ENCODE peak calls at places on chromosomes 2 and 18, in seven cellular contexts. K is cerebellar cortex; A is endothelial cell; I is HCT116; W is stimulated activated CD4-positive, alpha-beta T cell treated with anti-CD3 and anti-CD28 coated beads, Interleukin-4, amount 100 ng/mL, for 4 hours; F is MV-4-11; Z is fibroblast of gingiva. H is an unnamed sample.

GRCh38 chr18:52869942-52870907 is 530.2 kb downstream of the DCC start:
- DNase-seq in A (peak; percentile 30), I (no peak), W (no peak), Z (no peak), F (no peak), K (no peak), H (no peak)

GRCh38 chr2:131062066-131062465 is 31.2 kb downstream of the FAM168B start:
- DNase-seq in A (no peak), I (no peak), K (no peak), Z (no peak), W (no peak), F (no peak), H (no peak)

GRCh38 chr2:122873951-122874350 is 1118.5 kb downstream of the TSN start:
- DNase-seq in W (no peak), K (no peak), Z (no peak), F (no peak), I (no peak), A (no peak), H (no peak)

GRCh38 chr18:64893349-64893748 is 744.5 kb upstream of the LINC00305 start:
- DNase-seq in W (no peak), A (no peak), I (no peak), F (no peak), Z (no peak), K (no peak), H (no peak)

GRCh38 chr2:100321181-100321880 is 970 bp downstream of the LONRF2 start:
- DNase-seq in Z (no peak), W (no peak), A (peak; percentile 52), F (no peak), K (peak; percentile 58), I (no peak), H (peak; percentile 28)

GRCh38 chr2:38037325-38037724 is 38.6 kb downstream of the CYP1B1 start:
- DNase-seq in W (no peak), F (no peak), A (no peak), Z (peak; percentile 78), K (no peak), I (no peak), H (no peak)

GRCh38 chr2:55061534-55062344 is 11.5 kb upstream of the RTN4 start:
- DNase-seq in W (no peak), F (peak; percentile 65), K (peak; percentile 49), I (no peak), A (no peak), Z (no peak), H (no peak)

GRCh38 chr2:241904791-241905710 is 35.5 kb downstream of the RTP5 start:
- DNase-seq in F (no peak), K (no peak), A (no peak), I (no peak), W (no peak), Z (no peak), H (no peak)

GRCh38 chr2:207474871-207475485 is 54.8 kb upstream of the CREB1 start:
- DNase-seq in A (peak; percentile 59), Z (peak; percentile 42), K (peak; percentile 77), I (peak; percentile 39), W (peak; percentile 18), F (peak; percentile 46), H (peak; percentile 67)

GRCh38 chr2:26816893-26817292 is 31.0 kb downstream of the CENPA start:
- DNase-seq in I (peak; percentile 59), F (no peak), A (no peak), Z (no peak), W (no peak), K (no peak), H (no peak)

GRCh38 chr2:1476617-1477195 is 63.4 kb downstream of the TPO start:
- DNase-seq in F (no peak), W (no peak), Z (no peak), A (no peak), I (no peak), K (no peak), H (no peak)

GRCh38 chr2:66478311-66478710 is 43.4 kb downstream of the MEIS1 start:
- DNase-seq in W (no peak), F (no peak), A (no peak), K (no peak), I (no peak), Z (no peak), H (no peak)

GRCh38 chr18:40810371-40810770 is 1144.7 kb upstream of the PIK3C3 start:
- DNase-seq in F (no peak), W (no peak), K (no peak), A (no peak), I (no peak), Z (no peak), H (no peak)

GRCh38 chr2:27889774-27890145 is 427 bp downstream of the RBKS start:
- DNase-seq in K (peak; percentile 5), I (no peak), W (peak; percentile 7), F (no peak), A (no peak), Z (peak; percentile 3), H (no peak)

GRCh38 chr2:226589043-226589442 is 210.6 kb downstream of the IRS1 start:
- DNase-seq in Z (no peak), K (no peak), I (no peak), W (no peak), A (no peak), F (no peak), H (no peak)

GRCh38 chr2:46364797-46365457 is 67.7 kb downstream of the EPAS1 start:
- DNase-seq in F (peak; percentile 37), W (no peak), K (peak; percentile 54), I (peak; percentile 16), Z (peak; percentile 59), A (peak; percentile 42), H (peak; percentile 44)

GRCh38 chr2:99389371-99389770 is 52.2 kb downstream of the EIF5B start:
- DNase-seq in Z (peak; percentile 21), I (no peak), K (no peak), W (no peak), F (no peak), A (no peak), H (no peak)

GRCh38 chr18:49368876-49369440 is 91.5 kb downstream of the DYM start:
- DNase-seq in F (no peak), W (no peak), Z (no peak), K (peak; percentile 84), I (no peak), A (no peak), H (no peak)

GRCh38 chr2:85924522-85924921 is 35.7 kb upstream of the ST3GAL5 start:
- DNase-seq in K (peak; percentile 40), A (no peak), W (no peak), I (no peak), Z (peak; percentile 91), F (no peak), H (no peak)

GRCh38 chr2:222364280-222364895 is 60.0 kb upstream of the SGPP2 start:
- DNase-seq in W (no peak), F (peak; percentile 60), A (no peak), Z (peak; percentile 9), I (no peak), K (no peak), H (no peak)

GRCh38 chr2:235133837-235134236 is 182.0 kb downstream of the SH3BP4 start:
- DNase-seq in W (no peak), F (no peak), K (no peak), Z (no peak), I (no peak), A (no peak), H (no peak)

GRCh38 chr2:50535971-50536759 is 495.8 kb downstream of the NRXN1 start:
- DNase-seq in Z (peak; percentile 19), K (peak; percentile 86), A (peak; percentile 24), I (peak; percentile 10), F (no peak), W (no peak), H (peak; percentile 26)

GRCh38 chr2:35199298-35199697 is 1156.3 kb upstream of the CRIM1 start:
- DNase-seq in Z (no peak), K (no peak), W (no peak), A (no peak), I (no peak), F (no peak), H (no peak)